ENCODE peak calls at places on chromosomes 13 and 19, in eight cellular contexts. P is A549, Q is BJ, Z is Peyer's patch, M is tibial artery, H is fibroblast of villous mesenchyme, G is GM12865, I is transverse colon. R is an unnamed sample.

GRCh38 chr19:33506498-33506897 is 15.1 kb downstream of the PEPD start:
- DNase-seq in P (no peak), Q (no peak), Z (no peak), M (no peak), H (no peak), G (no peak), I (no peak), R (no peak)

GRCh38 chr13:34817246-34817645 is 124.8 kb upstream of the NBEA start:
- DNase-seq in P (no peak), Q (no peak), Z (no peak), M (no peak), H (peak), G (no peak), I (no peak), R (no peak)

GRCh38 chr19:50702158-50702869 is 17.3 kb downstream of the SHANK1 start:
- DNase-seq in P (no peak), Q (no peak), Z (no peak), M (no peak), H (no peak), G (no peak), I (no peak), R (no peak)

GRCh38 chr19:5451494-5451893 is 3.7 kb upstream of the ZNRF4 start:
- DNase-seq in P (no peak), Q (no peak), Z (no peak), M (no peak), H (no peak), G (no peak), I (no peak), R (no peak)

GRCh38 chr19:1169921-1170885 is 3.9 kb downstream of the SBNO2 start:
- DNase-seq in P (no peak), Q (no peak), Z (peak), M (no peak), H (peak), G (no peak), I (peak), R (no peak)

GRCh38 chr13:34942732-34943674 is 933 bp downstream of the NBEA start:
- DNase-seq in P (peak), Q (no peak), Z (peak), M (peak), H (no peak), G (peak), I (peak), R (no peak)

GRCh38 chr13:98478134-98479129 is 98.5 kb downstream of the STK24 start:
- DNase-seq in P (no peak), Q (no peak), Z (peak), M (no peak), H (peak), G (peak), I (no peak), R (peak)

GRCh38 chr19:39308531-39309304 is 11.9 kb downstream of the LRFN1 start:
- DNase-seq in P (no peak), Q (no peak), Z (no peak), M (peak), H (no peak), G (no peak), I (no peak), R (no peak)

GRCh38 chr19:38838208-38838985 is 6.8 kb upstream of the ECH1 start:
- DNase-seq in P (no peak), Q (no peak), Z (no peak), M (no peak), H (no peak), G (no peak), I (no peak), R (peak)

GRCh38 chr19:9474975-9475374 is 23.4 kb downstream of the ZNF560 start:
- DNase-seq in P (no peak), Q (no peak), Z (no peak), M (no peak), H (no peak), G (no peak), I (no peak), R (no peak)

DNA sequence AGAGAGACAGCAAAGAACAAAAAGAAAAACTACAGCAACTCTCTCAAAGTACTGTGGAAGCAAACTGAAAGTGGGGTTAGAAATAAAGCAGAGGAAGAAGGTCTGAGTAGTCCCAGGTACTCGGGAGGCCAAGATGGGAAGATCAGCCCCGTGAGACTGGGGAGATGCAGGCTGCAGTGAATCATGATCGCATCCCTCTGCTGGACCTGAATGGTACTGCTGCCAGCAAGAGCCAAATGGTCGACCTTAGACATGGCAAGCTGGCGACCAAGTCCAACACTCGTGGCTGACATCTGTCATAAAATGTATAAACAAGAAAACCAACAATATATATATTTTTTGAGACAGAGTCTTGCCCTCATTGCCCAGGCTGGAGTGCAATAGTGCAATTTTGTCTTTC is 33.7 kb upstream of the ZNF724 start:
- DNase-seq in P (no peak), Q (no peak), Z (peak), M (peak), H (peak), G (peak), I (peak), R (peak)
- TF ChIP-seq CTCF in P (no peak), Q (peak), Z (peak), M (peak), H (peak), G (peak), I (peak), R (peak)

GRCh38 chr13:27425151-27425917 is 915 bp downstream of the GTF3A start:
- DNase-seq in P (no peak), Q (no peak), Z (no peak), M (no peak), H (peak), G (peak), I (no peak), R (peak)

GRCh38 chr13:27425918-27426630 is 1.7 kb downstream of the GTF3A start:
- DNase-seq in P (peak), Q (no peak), Z (peak), M (peak), H (peak), G (peak), I (peak), R (peak)

GRCh38 chr13:27427663-27428062 is 3.2 kb downstream of the GTF3A start:
- DNase-seq in P (no peak), Q (no peak), Z (no peak), M (no peak), H (no peak), G (no peak), I (no peak), R (no peak)

GRCh38 chr13:27424246-27425150 is at the start of gene GTF3A:
- DNase-seq in P (peak), Q (peak), Z (peak), M (peak), H (peak), G (peak), I (peak), R (peak)

DNA sequence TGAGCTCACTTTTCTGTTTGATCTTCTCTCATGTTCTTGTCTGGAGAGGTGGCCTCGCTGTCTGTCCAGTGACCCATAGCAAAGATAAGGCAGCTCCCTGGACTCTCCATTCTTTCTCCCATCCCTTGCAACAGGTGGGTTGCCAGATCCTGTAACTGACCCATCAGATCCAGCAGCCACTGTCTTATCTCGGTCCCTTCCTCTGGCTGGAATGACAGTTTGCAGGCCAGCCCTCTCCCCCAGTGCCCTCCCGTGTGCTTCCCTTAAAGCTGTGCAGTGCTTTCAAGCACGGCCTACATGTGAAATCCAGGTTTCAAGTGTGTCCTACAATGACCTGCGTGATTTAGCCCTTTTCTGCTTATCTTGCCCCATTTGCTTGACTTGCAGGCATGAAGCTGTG is 3.7 kb downstream of the GTF3A start:
- DNase-seq in P (no peak), Q (no peak), Z (no peak), M (no peak), H (no peak), G (no peak), I (no peak), R (no peak)
- H3K4me3 ChIP-seq in P (no peak), Q (no peak), Z (no peak), M (no peak), H (no peak), G (no peak), I (no peak), R (no peak)

DNA sequence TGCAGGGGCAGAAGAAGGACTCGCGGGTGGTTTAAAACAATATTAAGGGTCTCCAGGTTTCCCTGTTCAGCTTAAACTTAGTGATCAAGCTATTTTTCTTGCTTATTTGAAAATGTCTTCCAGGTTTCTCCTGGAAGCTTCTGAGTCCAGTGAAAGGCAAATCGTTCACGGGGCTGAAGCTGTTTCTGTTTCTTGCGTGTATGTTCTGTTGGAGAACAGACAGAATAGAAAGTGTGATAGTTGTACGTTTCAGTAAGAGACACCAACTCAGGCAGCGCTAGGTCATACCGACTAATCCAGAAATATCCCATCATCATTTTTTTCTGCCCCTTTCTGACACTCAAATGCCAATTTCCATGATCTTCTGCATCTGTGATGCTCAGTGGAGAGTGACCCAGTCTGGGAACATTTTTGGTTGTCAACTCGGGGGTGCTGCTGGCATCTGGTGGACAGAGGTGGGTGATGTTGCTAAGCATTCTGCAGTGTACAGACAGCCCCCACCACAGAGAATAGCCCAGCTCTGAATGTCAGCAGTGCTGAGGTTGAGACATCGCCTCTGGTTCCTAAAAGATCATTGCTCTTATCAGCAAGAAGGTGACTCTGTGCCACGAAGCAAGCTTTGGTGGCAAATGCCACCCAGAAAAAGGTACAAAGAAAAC is 4.3 kb downstream of the KLF2 start:
- DNase-seq in P (no peak), Q (no peak), Z (peak), M (no peak), H (no peak), G (peak), I (no peak), R (peak)
- TF ChIP-seq CTCF in P (no peak), Q (no peak), Z (no peak), M (no peak), H (peak), G (no peak), I (no peak), R (peak)

GRCh38 chr19:4058696-4059492 is 7.8 kb downstream of the ZBTB7A start:
- DNase-seq in P (no peak), Q (no peak), Z (no peak), M (no peak), H (no peak), G (no peak), I (peak), R (no peak)
- H3K4me3 ChIP-seq in P (peak), Q (peak), Z (peak), M (peak), H (peak), G (peak), I (peak), R (peak)

GRCh38 chr13:110107568-110108347 is 199.2 kb downstream of the COL4A1 start:
- DNase-seq in P (no peak), Q (no peak), Z (no peak), M (no peak), H (no peak), G (no peak), I (no peak), R (peak)
- TF ChIP-seq CTCF in P (no peak), Q (peak), Z (no peak), M (no peak), H (no peak), G (no peak), I (no peak), R (peak)

GRCh38 chr13:93472897-93473296 is 246.3 kb downstream of the GPC6 start:
- DNase-seq in P (no peak), Q (no peak), Z (no peak), M (no peak), H (no peak), G (no peak), I (no peak), R (no peak)
- H3K4me3 ChIP-seq in P (no peak), Q (no peak), Z (no peak), M (no peak), H (no peak), G (no peak), I (no peak), R (no peak)

GRCh38 chr13:26605845-26606244 is 48.4 kb downstream of the WASF3 start:
- DNase-seq in P (peak), Q (no peak), Z (no peak), M (no peak), H (no peak), G (peak), I (no peak), R (peak)
- TF ChIP-seq CTCF in P (no peak), Q (no peak), Z (no peak), M (no peak), H (peak), G (peak), I (no peak), R (peak)

GRCh38 chr19:52945652-52946321 is 16.9 kb downstream of the ZNF816 start:
- DNase-seq in P (no peak), Q (no peak), Z (no peak), M (no peak), H (no peak), G (no peak), I (no peak), R (no peak)
- H3K4me3 ChIP-seq in P (no peak), Q (no peak), Z (no peak), M (no peak), H (peak), G (no peak), I (no peak), R (no peak)

GRCh38 chr19:45917421-45918091 is 3.0 kb upstream of the NANOS2 start:
- DNase-seq in P (no peak), Q (no peak), Z (no peak), M (no peak), H (no peak), G (no peak), I (no peak), R (no peak)

GRCh38 chr19:45918721-45919120 is 4.1 kb upstream of the NANOS2 start:
- DNase-seq in P (no peak), Q (no peak), Z (no peak), M (no peak), H (no peak), G (no peak), I (no peak), R (no peak)

GRCh38 chr19:45908956-45909355 is 5.6 kb downstream of the NANOS2 start:
- DNase-seq in P (no peak), Q (no peak), Z (no peak), M (no peak), H (no peak), G (no peak), I (no peak), R (no peak)

GRCh38 chr19:45911291-45911690 is 3.3 kb downstream of the NANOS2 start:
- DNase-seq in P (no peak), Q (no peak), Z (no peak), M (no peak), H (no peak), G (no peak), I (no peak), R (no peak)

DNA sequence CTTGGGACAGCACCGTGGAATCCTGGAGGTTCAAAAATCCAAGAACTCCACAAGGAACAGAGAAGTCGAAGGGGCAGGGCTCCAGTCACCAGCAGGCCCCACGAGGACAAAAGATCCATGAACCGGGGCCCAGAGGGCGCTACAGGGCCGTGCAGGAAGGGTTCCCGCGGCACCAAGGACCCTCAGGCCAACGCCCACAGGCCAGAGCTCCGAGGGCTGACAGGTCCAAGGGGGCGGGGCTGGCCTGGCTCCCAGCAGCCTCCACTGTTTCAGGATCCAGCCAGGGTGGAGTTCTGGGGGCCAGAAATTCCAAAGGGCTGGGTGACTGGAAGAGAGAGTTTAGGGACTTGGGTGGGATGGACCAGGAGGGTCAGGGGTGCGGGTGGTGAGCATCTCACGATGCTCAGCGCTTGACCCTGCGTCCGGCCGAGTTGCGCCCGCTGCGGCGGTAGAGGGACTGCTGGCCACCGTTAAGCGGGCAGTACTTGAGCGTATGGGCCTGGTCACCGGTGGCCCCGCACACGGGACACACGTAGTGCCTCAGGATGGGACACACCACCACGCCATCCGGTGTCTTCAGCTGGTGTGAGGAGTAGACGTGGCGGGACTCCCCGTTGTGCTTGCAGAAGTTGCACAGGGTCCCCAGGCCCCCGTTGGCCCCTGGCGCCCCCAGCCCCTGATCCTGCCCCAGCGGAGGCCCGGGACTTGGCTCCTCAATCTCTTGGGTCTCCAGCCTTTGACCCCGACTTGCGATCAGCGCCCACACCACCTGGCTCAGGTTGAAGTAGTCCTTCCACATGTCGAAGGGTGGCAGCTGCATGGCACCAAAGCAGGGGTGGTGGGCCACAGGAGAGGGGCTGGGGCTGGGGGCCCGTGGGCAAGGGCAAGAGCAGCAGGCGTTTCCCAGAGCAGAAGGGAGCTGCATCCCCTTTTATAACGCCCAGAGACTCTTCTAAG is at the start of gene NANOS2:
- DNase-seq in P (no peak), Q (no peak), Z (no peak), M (no peak), H (no peak), G (peak), I (no peak), R (no peak)
- TF ChIP-seq CTCF in P (peak), Q (no peak), Z (no peak), M (no peak), H (no peak), G (no peak), I (no peak), R (no peak)